ENCODE peak calls at places on chromosomes 16 and 17, in eight cellular contexts. One of them, this sample, is unnamed.

GRCh38 chr17:50662632-50663225 is 28.0 kb downstream of the ABCC3 start:
- DNase-seq in cardiac muscle cell: no peak
- DNase-seq in BE2C: no peak
- DNase-seq in brain microvascular endothelial cell: no peak
- DNase-seq in neural progenitor cell: no peak
- DNase-seq in upper lobe of left lung: no peak
- DNase-seq in HL-60: no peak
- DNase-seq in Peyer's patch: no peak
- DNase-seq in this sample: no peak

GRCh38 chr16:87002717-87003413 is 314.3 kb downstream of the C16orf95 start:
- DNase-seq in upper lobe of left lung: no peak
- DNase-seq in neural progenitor cell: no peak
- DNase-seq in cardiac muscle cell: no peak
- DNase-seq in BE2C: no peak
- DNase-seq in brain microvascular endothelial cell: no peak
- DNase-seq in Peyer's patch: no peak
- DNase-seq in HL-60: no peak
- DNase-seq in this sample: no peak

GRCh38 chr16:30886145-30886544 is 7.7 kb downstream of the BCL7C start:
- DNase-seq in brain microvascular endothelial cell: no peak
- DNase-seq in BE2C: no peak
- DNase-seq in Peyer's patch: no peak
- DNase-seq in neural progenitor cell: no peak
- DNase-seq in HL-60: no peak
- DNase-seq in cardiac muscle cell: no peak
- DNase-seq in upper lobe of left lung: no peak
- DNase-seq in this sample: no peak

GRCh38 chr17:69913241-69914015 is 161.6 kb upstream of the KCNJ16 start:
- DNase-seq in HL-60: no peak
- DNase-seq in BE2C: no peak
- DNase-seq in upper lobe of left lung: no peak
- DNase-seq in Peyer's patch: no peak
- DNase-seq in brain microvascular endothelial cell: no peak
- DNase-seq in neural progenitor cell: no peak
- DNase-seq in cardiac muscle cell: no peak
- DNase-seq in this sample: no peak

GRCh38 chr16:8070501-8070900 is 519.8 kb downstream of the TMEM114 start:
- DNase-seq in Peyer's patch: no peak
- DNase-seq in upper lobe of left lung: no peak
- DNase-seq in BE2C: no peak
- DNase-seq in cardiac muscle cell: no peak
- DNase-seq in neural progenitor cell: no peak
- DNase-seq in HL-60: no peak
- DNase-seq in brain microvascular endothelial cell: no peak
- DNase-seq in this sample: no peak

GRCh38 chr16:1770328-1771071 is 843 bp downstream of the NME3 start:
- DNase-seq in brain microvascular endothelial cell: peak
- DNase-seq in HL-60: no peak
- DNase-seq in cardiac muscle cell: no peak
- DNase-seq in upper lobe of left lung: peak
- DNase-seq in BE2C: peak
- DNase-seq in neural progenitor cell: peak
- DNase-seq in Peyer's patch: peak
- DNase-seq in this sample: peak

GRCh38 chr16:28591355-28591754 is 5.5 kb downstream of the SULT1A2 start:
- DNase-seq in neural progenitor cell: no peak
- DNase-seq in Peyer's patch: no peak
- DNase-seq in upper lobe of left lung: no peak
- DNase-seq in BE2C: no peak
- DNase-seq in cardiac muscle cell: no peak
- DNase-seq in brain microvascular endothelial cell: no peak
- DNase-seq in HL-60: no peak
- DNase-seq in this sample: no peak

GRCh38 chr16:72425571-72426341 is 253.8 kb upstream of the PMFBP1 start:
- DNase-seq in HL-60: no peak
- DNase-seq in Peyer's patch: no peak
- DNase-seq in neural progenitor cell: no peak
- DNase-seq in upper lobe of left lung: no peak
- DNase-seq in BE2C: no peak
- DNase-seq in brain microvascular endothelial cell: no peak
- DNase-seq in cardiac muscle cell: no peak
- DNase-seq in this sample: no peak

GRCh38 chr16:69017036-69017783 is 88.2 kb upstream of the HAS3 start:
- DNase-seq in cardiac muscle cell: no peak
- DNase-seq in brain microvascular endothelial cell: peak
- DNase-seq in upper lobe of left lung: no peak
- DNase-seq in HL-60: no peak
- DNase-seq in BE2C: no peak
- DNase-seq in neural progenitor cell: no peak
- DNase-seq in Peyer's patch: no peak
- DNase-seq in this sample: no peak

GRCh38 chr16:56547120-56547948 is 17.5 kb upstream of the MT4 start:
- DNase-seq in HL-60: no peak
- DNase-seq in BE2C: no peak
- DNase-seq in cardiac muscle cell: peak
- DNase-seq in brain microvascular endothelial cell: peak
- DNase-seq in Peyer's patch: no peak
- DNase-seq in upper lobe of left lung: no peak
- DNase-seq in neural progenitor cell: peak
- DNase-seq in this sample: peak

GRCh38 chr17:2484876-2485275 is 26.8 kb downstream of the METTL16 start:
- DNase-seq in upper lobe of left lung: no peak
- DNase-seq in brain microvascular endothelial cell: no peak
- DNase-seq in HL-60: no peak
- DNase-seq in cardiac muscle cell: peak
- DNase-seq in Peyer's patch: no peak
- DNase-seq in BE2C: no peak
- DNase-seq in neural progenitor cell: peak
- DNase-seq in this sample: no peak

GRCh38 chr16:22813946-22814325 is at the start of gene HS3ST2:
- DNase-seq in upper lobe of left lung: peak
- DNase-seq in Peyer's patch: no peak
- DNase-seq in cardiac muscle cell: peak
- DNase-seq in brain microvascular endothelial cell: no peak
- DNase-seq in BE2C: peak
- DNase-seq in HL-60: no peak
- DNase-seq in neural progenitor cell: peak
- DNase-seq in this sample: no peak
- H3K4me3 ChIP-seq in upper lobe of left lung: peak
- H3K4me3 ChIP-seq in Peyer's patch: peak
- H3K4me3 ChIP-seq in cardiac muscle cell: peak
- H3K4me3 ChIP-seq in brain microvascular endothelial cell: no peak
- H3K4me3 ChIP-seq in BE2C: peak
- H3K4me3 ChIP-seq in HL-60: no peak
- H3K4me3 ChIP-seq in neural progenitor cell: peak
- H3K4me3 ChIP-seq in this sample: peak

DNA sequence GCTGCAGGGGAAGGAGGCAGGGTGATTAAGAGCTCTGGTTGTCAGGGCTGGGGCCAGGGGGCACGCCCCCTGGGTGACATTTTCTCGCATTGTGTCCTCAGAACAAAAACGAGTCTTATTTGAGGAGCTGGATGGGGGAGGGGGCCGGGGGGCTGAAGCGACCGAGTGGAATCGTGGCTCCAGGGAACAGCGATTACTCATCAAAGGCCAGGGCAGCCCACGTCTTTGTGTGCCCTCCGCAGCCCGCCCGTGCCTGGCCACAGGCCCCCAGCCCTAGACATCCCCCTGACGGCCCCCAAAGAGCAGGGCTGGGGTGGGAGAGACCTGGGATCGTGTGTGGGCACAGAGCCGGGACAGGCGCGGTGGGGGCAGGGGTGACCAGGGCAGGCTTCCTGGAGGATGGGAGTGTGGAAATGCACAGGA is 23.8 kb upstream of the PHB1 start:
- DNase-seq in Peyer's patch: no peak
- DNase-seq in upper lobe of left lung: no peak
- DNase-seq in brain microvascular endothelial cell: no peak
- DNase-seq in neural progenitor cell: peak
- DNase-seq in cardiac muscle cell: no peak
- DNase-seq in BE2C: no peak
- DNase-seq in HL-60: no peak
- DNase-seq in this sample: no peak
- H3K4me3 ChIP-seq in Peyer's patch: no peak
- H3K4me3 ChIP-seq in upper lobe of left lung: no peak
- H3K4me3 ChIP-seq in brain microvascular endothelial cell: no peak
- H3K4me3 ChIP-seq in neural progenitor cell: peak
- H3K4me3 ChIP-seq in cardiac muscle cell: no peak
- H3K4me3 ChIP-seq in BE2C: no peak
- H3K4me3 ChIP-seq in HL-60: no peak
- H3K4me3 ChIP-seq in this sample: no peak

GRCh38 chr17:49224198-49224996 is 6.2 kb downstream of the PHOSPHO1 start:
- DNase-seq in neural progenitor cell: peak
- DNase-seq in HL-60: no peak
- DNase-seq in brain microvascular endothelial cell: no peak
- DNase-seq in cardiac muscle cell: peak
- DNase-seq in upper lobe of left lung: peak
- DNase-seq in Peyer's patch: peak
- DNase-seq in BE2C: no peak
- DNase-seq in this sample: no peak
- H3K4me3 ChIP-seq in neural progenitor cell: peak
- H3K4me3 ChIP-seq in HL-60: no peak
- H3K4me3 ChIP-seq in brain microvascular endothelial cell: peak
- H3K4me3 ChIP-seq in cardiac muscle cell: peak
- H3K4me3 ChIP-seq in upper lobe of left lung: peak
- H3K4me3 ChIP-seq in Peyer's patch: peak
- H3K4me3 ChIP-seq in BE2C: no peak
- H3K4me3 ChIP-seq in this sample: peak

GRCh38 chr16:53502331-53503269 is at the start of gene AKTIP:
- DNase-seq in Peyer's patch: peak
- DNase-seq in neural progenitor cell: peak
- DNase-seq in HL-60: peak
- DNase-seq in upper lobe of left lung: peak
- DNase-seq in BE2C: no peak
- DNase-seq in cardiac muscle cell: peak
- DNase-seq in brain microvascular endothelial cell: peak
- DNase-seq in this sample: peak

GRCh38 chr16:53504665-53505064 is 1.7 kb upstream of the AKTIP start:
- DNase-seq in HL-60: no peak
- DNase-seq in neural progenitor cell: no peak
- DNase-seq in brain microvascular endothelial cell: peak
- DNase-seq in Peyer's patch: no peak
- DNase-seq in upper lobe of left lung: no peak
- DNase-seq in cardiac muscle cell: no peak
- DNase-seq in BE2C: no peak
- DNase-seq in this sample: peak

GRCh38 chr16:53506254-53506653 is 3.2 kb upstream of the AKTIP start:
- DNase-seq in cardiac muscle cell: no peak
- DNase-seq in upper lobe of left lung: no peak
- DNase-seq in brain microvascular endothelial cell: no peak
- DNase-seq in Peyer's patch: no peak
- DNase-seq in BE2C: no peak
- DNase-seq in HL-60: no peak
- DNase-seq in neural progenitor cell: no peak
- DNase-seq in this sample: no peak

GRCh38 chr16:53503270-53503911 is 382 bp upstream of the AKTIP start:
- DNase-seq in cardiac muscle cell: peak
- DNase-seq in brain microvascular endothelial cell: peak
- DNase-seq in BE2C: peak
- DNase-seq in neural progenitor cell: peak
- DNase-seq in HL-60: peak
- DNase-seq in Peyer's patch: peak
- DNase-seq in upper lobe of left lung: peak
- DNase-seq in this sample: peak

GRCh38 chr16:53504161-53504663 is 1.2 kb upstream of the AKTIP start:
- DNase-seq in neural progenitor cell: peak
- DNase-seq in BE2C: peak
- DNase-seq in cardiac muscle cell: peak
- DNase-seq in Peyer's patch: peak
- DNase-seq in upper lobe of left lung: peak
- DNase-seq in brain microvascular endothelial cell: peak
- DNase-seq in HL-60: no peak
- DNase-seq in this sample: peak
- H3K4me3 ChIP-seq in neural progenitor cell: peak
- H3K4me3 ChIP-seq in BE2C: peak
- H3K4me3 ChIP-seq in cardiac muscle cell: peak
- H3K4me3 ChIP-seq in Peyer's patch: peak
- H3K4me3 ChIP-seq in upper lobe of left lung: peak
- H3K4me3 ChIP-seq in brain microvascular endothelial cell: peak
- H3K4me3 ChIP-seq in HL-60: peak
- H3K4me3 ChIP-seq in this sample: peak

GRCh38 chr16:85934210-85934609 is 35.2 kb downstream of the IRF8 start:
- DNase-seq in BE2C: no peak
- DNase-seq in upper lobe of left lung: no peak
- DNase-seq in Peyer's patch: no peak
- DNase-seq in cardiac muscle cell: no peak
- DNase-seq in HL-60: no peak
- DNase-seq in brain microvascular endothelial cell: no peak
- DNase-seq in neural progenitor cell: no peak
- DNase-seq in this sample: no peak

GRCh38 chr16:85935391-85935956 is 36.5 kb downstream of the IRF8 start:
- DNase-seq in brain microvascular endothelial cell: no peak
- DNase-seq in Peyer's patch: no peak
- DNase-seq in HL-60: no peak
- DNase-seq in upper lobe of left lung: no peak
- DNase-seq in neural progenitor cell: no peak
- DNase-seq in cardiac muscle cell: no peak
- DNase-seq in BE2C: no peak
- DNase-seq in this sample: no peak

GRCh38 chr16:85936761-85937343 is 37.9 kb downstream of the IRF8 start:
- DNase-seq in neural progenitor cell: no peak
- DNase-seq in Peyer's patch: no peak
- DNase-seq in HL-60: no peak
- DNase-seq in cardiac muscle cell: peak
- DNase-seq in BE2C: no peak
- DNase-seq in upper lobe of left lung: no peak
- DNase-seq in brain microvascular endothelial cell: no peak
- DNase-seq in this sample: no peak

GRCh38 chr16:85940214-85940613 is 41.3 kb downstream of the IRF8 start:
- DNase-seq in upper lobe of left lung: peak
- DNase-seq in HL-60: no peak
- DNase-seq in brain microvascular endothelial cell: no peak
- DNase-seq in Peyer's patch: no peak
- DNase-seq in BE2C: no peak
- DNase-seq in cardiac muscle cell: no peak
- DNase-seq in neural progenitor cell: no peak
- DNase-seq in this sample: no peak

DNA sequence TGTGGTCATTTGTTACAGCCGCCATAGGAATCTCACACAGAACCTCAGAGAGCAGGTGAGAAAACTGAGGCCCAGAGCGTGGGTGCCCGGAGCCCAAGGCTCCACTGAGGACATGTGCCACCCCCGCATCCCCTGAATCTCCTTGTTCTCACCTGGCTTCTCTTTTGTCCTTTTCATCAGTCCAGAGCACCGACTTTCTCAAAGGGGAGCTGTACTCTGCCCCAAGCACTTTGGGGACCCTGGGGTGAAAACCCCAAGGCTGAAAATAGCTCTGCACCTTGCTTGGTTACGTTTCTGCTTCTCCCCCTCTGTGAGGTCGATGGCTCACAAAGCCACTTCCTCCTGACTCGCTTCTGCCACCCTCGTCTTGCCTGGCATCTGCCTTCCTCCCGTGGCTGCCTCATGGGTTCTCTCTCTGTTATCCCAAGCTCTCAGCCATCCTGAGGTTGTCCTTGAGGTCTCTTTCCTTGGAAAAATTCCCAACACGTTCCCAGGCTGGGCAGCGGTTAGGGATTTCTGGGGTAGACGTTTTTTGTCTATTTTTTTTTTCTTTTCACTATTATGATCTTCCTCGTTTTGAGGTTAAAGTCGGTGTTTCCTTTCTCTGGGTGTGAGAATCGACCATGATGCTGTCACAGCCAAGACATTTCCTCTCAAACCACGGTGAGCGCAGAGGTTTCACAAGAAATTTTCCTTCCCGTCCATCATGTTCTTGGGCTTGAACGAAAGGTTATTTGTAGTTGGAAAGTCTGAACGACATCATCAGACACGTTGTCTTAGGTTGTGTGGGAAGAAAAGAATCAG is 37.2 kb downstream of the IRF8 start:
- DNase-seq in HL-60: no peak
- DNase-seq in brain microvascular endothelial cell: no peak
- DNase-seq in BE2C: no peak
- DNase-seq in upper lobe of left lung: peak
- DNase-seq in cardiac muscle cell: no peak
- DNase-seq in Peyer's patch: no peak
- DNase-seq in neural progenitor cell: no peak
- DNase-seq in this sample: no peak
- H3K4me3 ChIP-seq in HL-60: no peak
- H3K4me3 ChIP-seq in brain microvascular endothelial cell: no peak
- H3K4me3 ChIP-seq in BE2C: no peak
- H3K4me3 ChIP-seq in upper lobe of left lung: no peak
- H3K4me3 ChIP-seq in cardiac muscle cell: no peak
- H3K4me3 ChIP-seq in Peyer's patch: no peak
- H3K4me3 ChIP-seq in neural progenitor cell: no peak
- H3K4me3 ChIP-seq in this sample: no peak

This sample was measured in breast epithelium.